ENCODE peak calls at places on chromosomes 4 and X, in ten cellular contexts. One of them, this sample, is unnamed.

GRCh38 chr4:166501941-166502382 is 628.9 kb downstream of the TLL1 start:
- DNase-seq in astrocyte: no peak
- DNase-seq in GM23248: peak; percentile 7
- DNase-seq in brain microvascular endothelial cell: peak; percentile 26
- DNase-seq in psoas muscle: no peak
- DNase-seq in DND-41: no peak
- DNase-seq in H7: peak; percentile 29
- DNase-seq in CD4-positive, alpha-beta memory T cell: no peak
- DNase-seq in naive thymus-derived CD4-positive, alpha-beta T cell: no peak
- DNase-seq in OCI-LY7: peak; percentile 1
- DNase-seq in this sample: no peak

GRCh38 chr4:40963912-40964478 is 214.2 kb downstream of the NSUN7 start:
- DNase-seq in astrocyte: peak; percentile 79
- DNase-seq in GM23248: no peak
- DNase-seq in brain microvascular endothelial cell: no peak
- DNase-seq in psoas muscle: no peak
- DNase-seq in DND-41: no peak
- DNase-seq in H7: no peak
- DNase-seq in CD4-positive, alpha-beta memory T cell: no peak
- DNase-seq in naive thymus-derived CD4-positive, alpha-beta T cell: no peak
- DNase-seq in OCI-LY7: no peak
- DNase-seq in this sample: no peak

GRCh38 chr4:2948895-2949781 is 14.1 kb downstream of the NOP14 start:
- DNase-seq in astrocyte: no peak
- DNase-seq in GM23248: peak; percentile 50
- DNase-seq in brain microvascular endothelial cell: no peak
- DNase-seq in psoas muscle: peak; percentile 60
- DNase-seq in DND-41: no peak
- DNase-seq in H7: peak; percentile 61
- DNase-seq in CD4-positive, alpha-beta memory T cell: no peak
- DNase-seq in naive thymus-derived CD4-positive, alpha-beta T cell: no peak
- DNase-seq in OCI-LY7: peak; percentile 31
- DNase-seq in this sample: no peak

GRCh38 chrX:116749943-116750342 is 287.2 kb upstream of the CT83 start:
- DNase-seq in astrocyte: no peak
- DNase-seq in GM23248: no peak
- DNase-seq in brain microvascular endothelial cell: no peak
- DNase-seq in psoas muscle: no peak
- DNase-seq in DND-41: no peak
- DNase-seq in H7: no peak
- DNase-seq in CD4-positive, alpha-beta memory T cell: no peak
- DNase-seq in naive thymus-derived CD4-positive, alpha-beta T cell: no peak
- DNase-seq in OCI-LY7: no peak
- DNase-seq in this sample: no peak

GRCh38 chr4:44674471-44674870 is 3.7 kb upstream of the GUF1 start:
- DNase-seq in astrocyte: no peak
- DNase-seq in GM23248: peak; percentile 16
- DNase-seq in brain microvascular endothelial cell: no peak
- DNase-seq in psoas muscle: no peak
- DNase-seq in DND-41: no peak
- DNase-seq in H7: no peak
- DNase-seq in CD4-positive, alpha-beta memory T cell: no peak
- DNase-seq in naive thymus-derived CD4-positive, alpha-beta T cell: no peak
- DNase-seq in OCI-LY7: no peak
- DNase-seq in this sample: no peak

GRCh38 chr4:172962564-172963353 is 205.9 kb upstream of the GALNT7 start:
- DNase-seq in astrocyte: peak; percentile 96
- DNase-seq in GM23248: peak; percentile 13
- DNase-seq in brain microvascular endothelial cell: no peak
- DNase-seq in psoas muscle: no peak
- DNase-seq in DND-41: no peak
- DNase-seq in H7: no peak
- DNase-seq in CD4-positive, alpha-beta memory T cell: no peak
- DNase-seq in naive thymus-derived CD4-positive, alpha-beta T cell: no peak
- DNase-seq in OCI-LY7: no peak
- DNase-seq in this sample: no peak

GRCh38 chrX:80139564-80139963 is 125.0 kb downstream of the TBX22 start:
- DNase-seq in astrocyte: no peak
- DNase-seq in GM23248: no peak
- DNase-seq in brain microvascular endothelial cell: no peak
- DNase-seq in psoas muscle: no peak
- DNase-seq in DND-41: no peak
- DNase-seq in H7: no peak
- DNase-seq in CD4-positive, alpha-beta memory T cell: no peak
- DNase-seq in naive thymus-derived CD4-positive, alpha-beta T cell: no peak
- DNase-seq in OCI-LY7: no peak
- DNase-seq in this sample: no peak

GRCh38 chr4:41939016-41939623 is 3.9 kb downstream of the TMEM33 start:
- DNase-seq in astrocyte: no peak
- DNase-seq in GM23248: peak; percentile 14
- DNase-seq in brain microvascular endothelial cell: no peak
- DNase-seq in psoas muscle: no peak
- DNase-seq in DND-41: no peak
- DNase-seq in H7: no peak
- DNase-seq in CD4-positive, alpha-beta memory T cell: no peak
- DNase-seq in naive thymus-derived CD4-positive, alpha-beta T cell: no peak
- DNase-seq in OCI-LY7: no peak
- DNase-seq in this sample: no peak

GRCh38 chrX:86148024-86148511 is at the start of gene DACH2:
- DNase-seq in astrocyte: peak; percentile 16
- DNase-seq in GM23248: peak; percentile 49
- DNase-seq in brain microvascular endothelial cell: peak; percentile 67
- DNase-seq in psoas muscle: peak; percentile 81
- DNase-seq in DND-41: no peak
- DNase-seq in H7: peak; percentile 87
- DNase-seq in CD4-positive, alpha-beta memory T cell: peak; percentile 42
- DNase-seq in naive thymus-derived CD4-positive, alpha-beta T cell: peak; percentile 13
- DNase-seq in OCI-LY7: no peak
- DNase-seq in this sample: peak; percentile 1

GRCh38 chrX:86154586-86154985 is 6.3 kb downstream of the DACH2 start:
- DNase-seq in astrocyte: no peak
- DNase-seq in GM23248: no peak
- DNase-seq in brain microvascular endothelial cell: no peak
- DNase-seq in psoas muscle: no peak
- DNase-seq in DND-41: no peak
- DNase-seq in H7: no peak
- DNase-seq in CD4-positive, alpha-beta memory T cell: no peak
- DNase-seq in naive thymus-derived CD4-positive, alpha-beta T cell: no peak
- DNase-seq in OCI-LY7: no peak
- DNase-seq in this sample: no peak

GRCh38 chrX:86146102-86146501 is 2.1 kb upstream of the DACH2 start:
- DNase-seq in astrocyte: no peak
- DNase-seq in GM23248: no peak
- DNase-seq in brain microvascular endothelial cell: no peak
- DNase-seq in psoas muscle: no peak
- DNase-seq in DND-41: no peak
- DNase-seq in H7: no peak
- DNase-seq in CD4-positive, alpha-beta memory T cell: no peak
- DNase-seq in naive thymus-derived CD4-positive, alpha-beta T cell: no peak
- DNase-seq in OCI-LY7: no peak
- DNase-seq in this sample: no peak

GRCh38 chrX:86148594-86148993 is 343 bp downstream of the DACH2 start:
- DNase-seq in astrocyte: no peak
- DNase-seq in GM23248: no peak
- DNase-seq in brain microvascular endothelial cell: no peak
- DNase-seq in psoas muscle: no peak
- DNase-seq in DND-41: no peak
- DNase-seq in H7: peak; percentile 13
- DNase-seq in CD4-positive, alpha-beta memory T cell: no peak
- DNase-seq in naive thymus-derived CD4-positive, alpha-beta T cell: no peak
- DNase-seq in OCI-LY7: no peak
- DNase-seq in this sample: no peak

GRCh38 chrX:86149089-86149488 is 838 bp downstream of the DACH2 start:
- DNase-seq in astrocyte: no peak
- DNase-seq in GM23248: no peak
- DNase-seq in brain microvascular endothelial cell: no peak
- DNase-seq in psoas muscle: no peak
- DNase-seq in DND-41: no peak
- DNase-seq in H7: no peak
- DNase-seq in CD4-positive, alpha-beta memory T cell: no peak
- DNase-seq in naive thymus-derived CD4-positive, alpha-beta T cell: no peak
- DNase-seq in OCI-LY7: no peak
- DNase-seq in this sample: no peak
- H3K4me3 ChIP-seq in astrocyte: peak overlapping the region; percentile 58
- H3K4me3 ChIP-seq in GM23248: no peak overlapping the region
- H3K4me3 ChIP-seq in brain microvascular endothelial cell: peak overlapping the region; percentile 57
- H3K4me3 ChIP-seq in psoas muscle: peak overlapping the region; percentile 61
- H3K4me3 ChIP-seq in DND-41: no peak overlapping the region
- H3K4me3 ChIP-seq in H7: peak overlapping the region; percentile 77
- H3K4me3 ChIP-seq in CD4-positive, alpha-beta memory T cell: no peak overlapping the region
- H3K4me3 ChIP-seq in naive thymus-derived CD4-positive, alpha-beta T cell: no peak overlapping the region
- H3K4me3 ChIP-seq in OCI-LY7: no peak overlapping the region
- H3K4me3 ChIP-seq in this sample: no peak overlapping the region

GRCh38 chrX:65745427-65745826 is 78.0 kb downstream of the MSN start:
- DNase-seq in astrocyte: no peak
- DNase-seq in GM23248: no peak
- DNase-seq in brain microvascular endothelial cell: no peak
- DNase-seq in psoas muscle: no peak
- DNase-seq in DND-41: no peak
- DNase-seq in H7: no peak
- DNase-seq in CD4-positive, alpha-beta memory T cell: no peak
- DNase-seq in naive thymus-derived CD4-positive, alpha-beta T cell: no peak
- DNase-seq in OCI-LY7: no peak
- DNase-seq in this sample: peak; percentile 28

GRCh38 chrX:65741823-65742222 is 74.4 kb downstream of the MSN start:
- DNase-seq in astrocyte: no peak
- DNase-seq in GM23248: peak; percentile 13
- DNase-seq in brain microvascular endothelial cell: no peak
- DNase-seq in psoas muscle: no peak
- DNase-seq in DND-41: no peak
- DNase-seq in H7: no peak
- DNase-seq in CD4-positive, alpha-beta memory T cell: no peak
- DNase-seq in naive thymus-derived CD4-positive, alpha-beta T cell: no peak
- DNase-seq in OCI-LY7: no peak
- DNase-seq in this sample: no peak

GRCh38 chrX:65745992-65746391 is 78.5 kb downstream of the MSN start:
- DNase-seq in astrocyte: no peak
- DNase-seq in GM23248: peak; percentile 14
- DNase-seq in brain microvascular endothelial cell: no peak
- DNase-seq in psoas muscle: no peak
- DNase-seq in DND-41: peak; percentile 17
- DNase-seq in H7: no peak
- DNase-seq in CD4-positive, alpha-beta memory T cell: no peak
- DNase-seq in naive thymus-derived CD4-positive, alpha-beta T cell: no peak
- DNase-seq in OCI-LY7: no peak
- DNase-seq in this sample: no peak

GRCh38 chrX:65744965-65745364 is 77.5 kb downstream of the MSN start:
- DNase-seq in astrocyte: no peak
- DNase-seq in GM23248: peak; percentile 48
- DNase-seq in brain microvascular endothelial cell: no peak
- DNase-seq in psoas muscle: no peak
- DNase-seq in DND-41: no peak
- DNase-seq in H7: no peak
- DNase-seq in CD4-positive, alpha-beta memory T cell: no peak
- DNase-seq in naive thymus-derived CD4-positive, alpha-beta T cell: no peak
- DNase-seq in OCI-LY7: no peak
- DNase-seq in this sample: no peak

DNA sequence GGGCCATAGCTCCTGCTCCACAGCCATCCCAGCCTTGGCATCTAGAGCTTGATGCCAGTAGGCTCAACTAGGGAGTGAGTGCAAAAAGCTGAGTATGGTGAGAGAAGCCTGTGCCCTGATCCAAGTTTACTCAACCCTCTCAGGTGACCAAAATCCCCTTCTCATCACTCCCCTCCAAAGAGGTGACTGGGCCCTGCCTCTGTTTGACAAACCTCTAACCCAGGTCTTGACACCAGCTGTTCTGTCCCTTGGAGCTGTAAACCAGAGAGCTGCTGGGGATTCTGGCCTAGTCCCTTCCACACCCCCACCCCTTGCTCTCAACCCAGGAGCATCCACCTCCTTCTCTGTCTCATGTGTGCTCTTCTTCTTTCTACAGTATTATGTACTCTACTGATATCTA is 73.5 kb downstream of the MSN start:
- DNase-seq in astrocyte: no peak
- DNase-seq in GM23248: no peak
- DNase-seq in brain microvascular endothelial cell: no peak
- DNase-seq in psoas muscle: no peak
- DNase-seq in DND-41: no peak
- DNase-seq in H7: no peak
- DNase-seq in CD4-positive, alpha-beta memory T cell: no peak
- DNase-seq in naive thymus-derived CD4-positive, alpha-beta T cell: no peak
- DNase-seq in OCI-LY7: no peak
- DNase-seq in this sample: no peak
- H3K36me3 ChIP-seq in astrocyte: peaks cover 48% of the 10 kb centered on the region
- H3K36me3 ChIP-seq in GM23248: peaks cover 9% of the 10 kb centered on the region
- H3K36me3 ChIP-seq in brain microvascular endothelial cell: peaks cover 44% of the 10 kb centered on the region
- H3K36me3 ChIP-seq in psoas muscle: peaks cover 13% of the 10 kb centered on the region
- H3K36me3 ChIP-seq in DND-41: peaks cover 69% of the 10 kb centered on the region
- H3K36me3 ChIP-seq in H7: peaks cover 18% of the 10 kb centered on the region
- H3K36me3 ChIP-seq in CD4-positive, alpha-beta memory T cell: peaks cover 47% of the 10 kb centered on the region
- H3K36me3 ChIP-seq in naive thymus-derived CD4-positive, alpha-beta T cell: peaks cover 30% of the 10 kb centered on the region
- H3K36me3 ChIP-seq in OCI-LY7: peaks cover 61% of the 10 kb centered on the region
- H3K36me3 ChIP-seq in this sample: peaks cover 52% of the 10 kb centered on the region

GRCh38 chr4:26009502-26009901 is 95.5 kb downstream of the SMIM20 start:
- DNase-seq in astrocyte: no peak
- DNase-seq in GM23248: no peak
- DNase-seq in brain microvascular endothelial cell: no peak
- DNase-seq in psoas muscle: no peak
- DNase-seq in DND-41: no peak
- DNase-seq in H7: no peak
- DNase-seq in CD4-positive, alpha-beta memory T cell: no peak
- DNase-seq in naive thymus-derived CD4-positive, alpha-beta T cell: no peak
- DNase-seq in OCI-LY7: no peak
- DNase-seq in this sample: no peak
- H3K4me3 ChIP-seq in astrocyte: no peak overlapping the region
- H3K4me3 ChIP-seq in GM23248: no peak overlapping the region
- H3K4me3 ChIP-seq in brain microvascular endothelial cell: no peak overlapping the region
- H3K4me3 ChIP-seq in psoas muscle: no peak overlapping the region
- H3K4me3 ChIP-seq in DND-41: no peak overlapping the region
- H3K4me3 ChIP-seq in H7: no peak overlapping the region
- H3K4me3 ChIP-seq in CD4-positive, alpha-beta memory T cell: no peak overlapping the region
- H3K4me3 ChIP-seq in naive thymus-derived CD4-positive, alpha-beta T cell: no peak overlapping the region
- H3K4me3 ChIP-seq in OCI-LY7: no peak overlapping the region
- H3K4me3 ChIP-seq in this sample: no peak overlapping the region

GRCh38 chr4:110619401-110620247 is 3.3 kb downstream of the PITX2 start:
- DNase-seq in astrocyte: no peak
- DNase-seq in GM23248: no peak
- DNase-seq in brain microvascular endothelial cell: no peak
- DNase-seq in psoas muscle: no peak
- DNase-seq in DND-41: no peak
- DNase-seq in H7: peak; percentile 74
- DNase-seq in CD4-positive, alpha-beta memory T cell: no peak
- DNase-seq in naive thymus-derived CD4-positive, alpha-beta T cell: no peak
- DNase-seq in OCI-LY7: no peak
- DNase-seq in this sample: no peak

GRCh38 chr4:110619001-110619350 is 3.9 kb downstream of the PITX2 start:
- DNase-seq in astrocyte: no peak
- DNase-seq in GM23248: no peak
- DNase-seq in brain microvascular endothelial cell: no peak
- DNase-seq in psoas muscle: no peak
- DNase-seq in DND-41: no peak
- DNase-seq in H7: no peak
- DNase-seq in CD4-positive, alpha-beta memory T cell: no peak
- DNase-seq in naive thymus-derived CD4-positive, alpha-beta T cell: no peak
- DNase-seq in OCI-LY7: no peak
- DNase-seq in this sample: no peak

GRCh38 chr4:110616162-110617062 is 6.5 kb downstream of the PITX2 start:
- DNase-seq in astrocyte: no peak
- DNase-seq in GM23248: no peak
- DNase-seq in brain microvascular endothelial cell: no peak
- DNase-seq in psoas muscle: no peak
- DNase-seq in DND-41: no peak
- DNase-seq in H7: peak; percentile 59
- DNase-seq in CD4-positive, alpha-beta memory T cell: no peak
- DNase-seq in naive thymus-derived CD4-positive, alpha-beta T cell: no peak
- DNase-seq in OCI-LY7: no peak
- DNase-seq in this sample: no peak

GRCh38 chr4:110617095-110617494 is 5.8 kb downstream of the PITX2 start:
- DNase-seq in astrocyte: no peak
- DNase-seq in GM23248: no peak
- DNase-seq in brain microvascular endothelial cell: no peak
- DNase-seq in psoas muscle: no peak
- DNase-seq in DND-41: no peak
- DNase-seq in H7: no peak
- DNase-seq in CD4-positive, alpha-beta memory T cell: no peak
- DNase-seq in naive thymus-derived CD4-positive, alpha-beta T cell: no peak
- DNase-seq in OCI-LY7: no peak
- DNase-seq in this sample: no peak

GRCh38 chr4:110618091-110619000 is 4.5 kb downstream of the PITX2 start:
- DNase-seq in astrocyte: no peak
- DNase-seq in GM23248: no peak
- DNase-seq in brain microvascular endothelial cell: no peak
- DNase-seq in psoas muscle: peak; percentile 92
- DNase-seq in DND-41: no peak
- DNase-seq in H7: peak; percentile 72
- DNase-seq in CD4-positive, alpha-beta memory T cell: no peak
- DNase-seq in naive thymus-derived CD4-positive, alpha-beta T cell: no peak
- DNase-seq in OCI-LY7: no peak
- DNase-seq in this sample: no peak
- H3K36me3 ChIP-seq in astrocyte: no peaks in the 10 kb centered on the region
- H3K36me3 ChIP-seq in GM23248: no peaks in the 10 kb centered on the region
- H3K36me3 ChIP-seq in brain microvascular endothelial cell: no peaks in the 10 kb centered on the region
- H3K36me3 ChIP-seq in psoas muscle: no peaks in the 10 kb centered on the region
- H3K36me3 ChIP-seq in DND-41: no peaks in the 10 kb centered on the region
- H3K36me3 ChIP-seq in H7: no peaks in the 10 kb centered on the region
- H3K36me3 ChIP-seq in CD4-positive, alpha-beta memory T cell: no peaks in the 10 kb centered on the region
- H3K36me3 ChIP-seq in naive thymus-derived CD4-positive, alpha-beta T cell: no peaks in the 10 kb centered on the region
- H3K36me3 ChIP-seq in OCI-LY7: no peaks in the 10 kb centered on the region
- H3K36me3 ChIP-seq in this sample: no peaks in the 10 kb centered on the region

This sample was measured in CD4-positive, CD25-positive, alpha-beta regulatory T cell.